ENCODE peak calls at places on chromosomes 16 and 17, in seven cellular contexts. One of them, this sample, is unnamed.

GRCh38 chr17:8439681-8440080 is 4.0 kb downstream of the NDEL1 start:
- DNase-seq in T-helper 1 cell: no peak
- DNase-seq in activated T-cell treated with anti-CD3 and anti-CD28 coated beads for 1 hour: no peak
- DNase-seq in KG1: no peak
- DNase-seq in non-pigmented ciliary epithelial cell: no peak
- DNase-seq in mucosa of descending colon: no peak
- DNase-seq in heart left ventricle: no peak
- DNase-seq in this sample: no peak

GRCh38 chr16:3716831-3717234 is 491 bp downstream of the TRAP1 start:
- DNase-seq in T-helper 1 cell: peak
- DNase-seq in activated T-cell treated with anti-CD3 and anti-CD28 coated beads for 1 hour: no peak
- DNase-seq in KG1: peak
- DNase-seq in non-pigmented ciliary epithelial cell: no peak
- DNase-seq in mucosa of descending colon: no peak
- DNase-seq in heart left ventricle: no peak
- DNase-seq in this sample: no peak

GRCh38 chr17:81486174-81486810 is 26.3 kb downstream of the ACTG1 start:
- DNase-seq in T-helper 1 cell: no peak
- DNase-seq in activated T-cell treated with anti-CD3 and anti-CD28 coated beads for 1 hour: no peak
- DNase-seq in KG1: no peak
- DNase-seq in non-pigmented ciliary epithelial cell: no peak
- DNase-seq in mucosa of descending colon: no peak
- DNase-seq in heart left ventricle: no peak
- DNase-seq in this sample: no peak

GRCh38 chr17:29555840-29556239 is 11.0 kb downstream of the ABHD15 start:
- DNase-seq in T-helper 1 cell: no peak
- DNase-seq in activated T-cell treated with anti-CD3 and anti-CD28 coated beads for 1 hour: no peak
- DNase-seq in KG1: no peak
- DNase-seq in non-pigmented ciliary epithelial cell: no peak
- DNase-seq in mucosa of descending colon: no peak
- DNase-seq in heart left ventricle: no peak
- DNase-seq in this sample: no peak

GRCh38 chr17:29574732-29575510 is 6.4 kb downstream of the TP53I13 start:
- DNase-seq in T-helper 1 cell: no peak
- DNase-seq in activated T-cell treated with anti-CD3 and anti-CD28 coated beads for 1 hour: no peak
- DNase-seq in KG1: no peak
- DNase-seq in non-pigmented ciliary epithelial cell: no peak
- DNase-seq in mucosa of descending colon: peak
- DNase-seq in heart left ventricle: peak
- DNase-seq in this sample: no peak

GRCh38 chr17:81928497-81929252 is 1.1 kb upstream of the MAFG start:
- DNase-seq in T-helper 1 cell: no peak
- DNase-seq in activated T-cell treated with anti-CD3 and anti-CD28 coated beads for 1 hour: no peak
- DNase-seq in KG1: no peak
- DNase-seq in non-pigmented ciliary epithelial cell: no peak
- DNase-seq in mucosa of descending colon: peak
- DNase-seq in heart left ventricle: no peak
- DNase-seq in this sample: no peak

GRCh38 chr16:21703589-21704174 is 39.9 kb downstream of the OTOA start:
- DNase-seq in T-helper 1 cell: no peak
- DNase-seq in activated T-cell treated with anti-CD3 and anti-CD28 coated beads for 1 hour: no peak
- DNase-seq in KG1: no peak
- DNase-seq in non-pigmented ciliary epithelial cell: no peak
- DNase-seq in mucosa of descending colon: no peak
- DNase-seq in heart left ventricle: no peak
- DNase-seq in this sample: no peak

GRCh38 chr17:7512824-7513540 is 28.8 kb downstream of the POLR2A start:
- DNase-seq in T-helper 1 cell: no peak
- DNase-seq in activated T-cell treated with anti-CD3 and anti-CD28 coated beads for 1 hour: no peak
- DNase-seq in KG1: no peak
- DNase-seq in non-pigmented ciliary epithelial cell: no peak
- DNase-seq in mucosa of descending colon: no peak
- DNase-seq in heart left ventricle: no peak
- DNase-seq in this sample: no peak

GRCh38 chr16:57384248-57385070 is 12.2 kb downstream of the CX3CL1 start:
- DNase-seq in T-helper 1 cell: no peak
- DNase-seq in activated T-cell treated with anti-CD3 and anti-CD28 coated beads for 1 hour: no peak
- DNase-seq in KG1: no peak
- DNase-seq in non-pigmented ciliary epithelial cell: no peak
- DNase-seq in mucosa of descending colon: peak
- DNase-seq in heart left ventricle: peak
- DNase-seq in this sample: no peak

GRCh38 chr17:77844681-77845080 is 113.8 kb upstream of the TNRC6C start:
- DNase-seq in T-helper 1 cell: no peak
- DNase-seq in activated T-cell treated with anti-CD3 and anti-CD28 coated beads for 1 hour: no peak
- DNase-seq in KG1: no peak
- DNase-seq in non-pigmented ciliary epithelial cell: no peak
- DNase-seq in mucosa of descending colon: peak
- DNase-seq in heart left ventricle: peak
- DNase-seq in this sample: no peak

GRCh38 chr16:58501242-58502131 is 1.5 kb downstream of the NDRG4 start:
- DNase-seq in T-helper 1 cell: peak
- DNase-seq in activated T-cell treated with anti-CD3 and anti-CD28 coated beads for 1 hour: peak
- DNase-seq in KG1: no peak
- DNase-seq in non-pigmented ciliary epithelial cell: no peak
- DNase-seq in mucosa of descending colon: no peak
- DNase-seq in heart left ventricle: no peak
- DNase-seq in this sample: no peak

GRCh38 chr17:17358866-17359265 is 55.7 kb downstream of the NT5M start:
- DNase-seq in T-helper 1 cell: no peak
- DNase-seq in activated T-cell treated with anti-CD3 and anti-CD28 coated beads for 1 hour: no peak
- DNase-seq in KG1: no peak
- DNase-seq in non-pigmented ciliary epithelial cell: no peak
- DNase-seq in mucosa of descending colon: no peak
- DNase-seq in heart left ventricle: no peak
- DNase-seq in this sample: peak

GRCh38 chr17:50129303-50129945 is 536 bp downstream of the SAMD14 start:
- DNase-seq in T-helper 1 cell: peak
- DNase-seq in activated T-cell treated with anti-CD3 and anti-CD28 coated beads for 1 hour: peak
- DNase-seq in KG1: no peak
- DNase-seq in non-pigmented ciliary epithelial cell: no peak
- DNase-seq in mucosa of descending colon: no peak
- DNase-seq in heart left ventricle: peak
- DNase-seq in this sample: peak

GRCh38 chr17:1597861-1598342 is 30.7 kb downstream of the SLC43A2 start:
- DNase-seq in T-helper 1 cell: no peak
- DNase-seq in activated T-cell treated with anti-CD3 and anti-CD28 coated beads for 1 hour: no peak
- DNase-seq in KG1: no peak
- DNase-seq in non-pigmented ciliary epithelial cell: no peak
- DNase-seq in mucosa of descending colon: no peak
- DNase-seq in heart left ventricle: no peak
- DNase-seq in this sample: no peak

GRCh38 chr17:68522266-68522665 is 10.0 kb downstream of the PRKAR1A start:
- DNase-seq in T-helper 1 cell: no peak
- DNase-seq in activated T-cell treated with anti-CD3 and anti-CD28 coated beads for 1 hour: no peak
- DNase-seq in KG1: no peak
- DNase-seq in non-pigmented ciliary epithelial cell: no peak
- DNase-seq in mucosa of descending colon: no peak
- DNase-seq in heart left ventricle: no peak
- DNase-seq in this sample: no peak

GRCh38 chr16:52271088-52271487 is 275.9 kb downstream of the TOX3 start:
- DNase-seq in T-helper 1 cell: no peak
- DNase-seq in activated T-cell treated with anti-CD3 and anti-CD28 coated beads for 1 hour: no peak
- DNase-seq in KG1: no peak
- DNase-seq in non-pigmented ciliary epithelial cell: no peak
- DNase-seq in mucosa of descending colon: no peak
- DNase-seq in heart left ventricle: no peak
- DNase-seq in this sample: no peak

GRCh38 chr17:75799402-75799801 is 14.8 kb downstream of the UNK start:
- DNase-seq in T-helper 1 cell: no peak
- DNase-seq in activated T-cell treated with anti-CD3 and anti-CD28 coated beads for 1 hour: no peak
- DNase-seq in KG1: no peak
- DNase-seq in non-pigmented ciliary epithelial cell: no peak
- DNase-seq in mucosa of descending colon: no peak
- DNase-seq in heart left ventricle: no peak
- DNase-seq in this sample: no peak

GRCh38 chr17:1939979-1940809 is 84.9 kb downstream of the RTN4RL1 start:
- DNase-seq in T-helper 1 cell: no peak
- DNase-seq in activated T-cell treated with anti-CD3 and anti-CD28 coated beads for 1 hour: no peak
- DNase-seq in KG1: no peak
- DNase-seq in non-pigmented ciliary epithelial cell: no peak
- DNase-seq in mucosa of descending colon: peak
- DNase-seq in heart left ventricle: no peak
- DNase-seq in this sample: no peak

GRCh38 chr17:54493691-54494090 is 407.0 kb upstream of the TOM1L1 start:
- DNase-seq in T-helper 1 cell: no peak
- DNase-seq in activated T-cell treated with anti-CD3 and anti-CD28 coated beads for 1 hour: no peak
- DNase-seq in KG1: no peak
- DNase-seq in non-pigmented ciliary epithelial cell: no peak
- DNase-seq in mucosa of descending colon: no peak
- DNase-seq in heart left ventricle: no peak
- DNase-seq in this sample: no peak

This sample was measured in fibroblast of pulmonary artery.